ENCODE peak calls at places on chromosomes 5 and 9, in four cellular contexts. D is astrocyte of the cerebellum; Z is CD4-positive, alpha-beta T cell; R is Kasumi-1. Y is an unnamed sample.

GRCh38 chr5:34550255-34550654 is 105.9 kb upstream of the RAI14 start:
- DNase-seq in D (no peak), Z (no peak), R (no peak), Y (no peak)

GRCh38 chr5:181160144-181160754 is 12.9 kb downstream of the OR2V2 start:
- DNase-seq in R (no peak), Z (peak; percentile 68), D (no peak), Y (no peak)

GRCh38 chr5:135875567-135875966 is 20.1 kb downstream of the IL9 start:
- DNase-seq in R (no peak), D (no peak), Z (no peak), Y (no peak)

GRCh38 chr5:157463621-157464407 is 3.8 kb downstream of the NIPAL4 start:
- DNase-seq in R (no peak), Z (no peak), D (no peak), Y (no peak)

GRCh38 chr5:8226148-8226547 is 357.2 kb downstream of the MTRR start:
- DNase-seq in R (no peak), D (no peak), Z (no peak), Y (no peak)

GRCh38 chr9:128128836-128129590 is 1.5 kb upstream of the PTGES2 start:
- DNase-seq in Z (no peak), R (no peak), D (no peak), Y (no peak)

GRCh38 chr5:122319897-122320296 is 7.9 kb downstream of the SNCAIP start:
- DNase-seq in D (no peak), Z (no peak), R (no peak), Y (no peak)

GRCh38 chr5:453725-454481 is 10.9 kb downstream of the EXOC3 start:
- DNase-seq in Z (peak; percentile 31), R (no peak), D (no peak), Y (no peak)

GRCh38 chr9:124042168-124042775 is 30.7 kb downstream of the LHX2 start:
- DNase-seq in R (no peak), Z (no peak), D (no peak), Y (peak; percentile 13)